ENCODE peak calls at places on chromosome 10, in six cellular contexts. K is A549, F is IMR-90, Q is K562, B is GM12878, X is HepG2. M is an unnamed sample.

GRCh38 chr10:62625484-62625883 is 179.0 kb upstream of the ADO start:
- DNase-seq in K (no peak), F (no peak), Q (no peak), B (no peak), X (no peak), M (no peak)

GRCh38 chr10:35492387-35493195 is 112.5 kb upstream of the GJD4 start:
- DNase-seq in K (no peak), F (no peak), Q (no peak), B (no peak), X (no peak), M (no peak)

GRCh38 chr10:114392112-114392835 is 12.0 kb downstream of the AFAP1L2 start:
- DNase-seq in K (no peak), F (no peak), Q (no peak), B (no peak), X (no peak), M (no peak)

GRCh38 chr10:109871476-109871875 is 51.8 kb downstream of the XPNPEP1 start:
- DNase-seq in K (no peak), F (no peak), Q (no peak), B (no peak), X (no peak), M (no peak)

GRCh38 chr10:89303161-89303560 is 1.3 kb downstream of the IFIT2 start:
- DNase-seq in K (no peak), F (no peak), Q (no peak), B (no peak), X (no peak), M (no peak)

GRCh38 chr10:1552415-1552814 is 184.9 kb downstream of the ADARB2 start:
- DNase-seq in K (no peak), F (no peak), Q (no peak), B (no peak), X (no peak), M (no peak)

GRCh38 chr10:9305018-9305655 is 1250.6 kb downstream of the GATA3 start:
- DNase-seq in K (no peak), F (peak), Q (no peak), B (no peak), X (peak), M (peak)

GRCh38 chr10:98101366-98101765 is 33.1 kb upstream of the R3HCC1L start:
- DNase-seq in K (no peak), F (no peak), Q (no peak), B (no peak), X (no peak), M (peak)

GRCh38 chr10:101744267-101744666 is 31.6 kb downstream of the FGF8 start:
- DNase-seq in K (no peak), F (no peak), Q (no peak), B (no peak), X (no peak), M (no peak)

GRCh38 chr10:8331387-8331786 is 276.9 kb downstream of the GATA3 start:
- DNase-seq in K (no peak), F (no peak), Q (no peak), B (no peak), X (no peak), M (no peak)

GRCh38 chr10:44993922-44994751 is 6.6 kb upstream of the ZNF22 start:
- DNase-seq in K (no peak), F (peak), Q (no peak), B (no peak), X (peak), M (no peak)

GRCh38 chr10:48214701-48215100 is 59.8 kb downstream of the FRMPD2 start:
- DNase-seq in K (no peak), F (no peak), Q (no peak), B (no peak), X (no peak), M (no peak)

GRCh38 chr10:15201589-15202300 is 33.3 kb upstream of the NMT2 start:
- DNase-seq in K (peak), F (peak), Q (no peak), B (no peak), X (no peak), M (no peak)

GRCh38 chr10:15265558-15265957 is 97.1 kb upstream of the NMT2 start:
- DNase-seq in K (no peak), F (no peak), Q (no peak), B (no peak), X (no peak), M (no peak)

GRCh38 chr10:14750900-14751575 is 23.7 kb downstream of the FAM107B start:
- DNase-seq in K (no peak), F (no peak), Q (no peak), B (no peak), X (no peak), M (no peak)

GRCh38 chr10:3773465-3774017 is 11.5 kb downstream of the KLF6 start:
- DNase-seq in K (no peak), F (peak), Q (no peak), B (no peak), X (no peak), M (no peak)
- TF ChIP-seq BHLHE40 in K (no peak), F (no peak), Q (no peak), B (no peak), X (no peak), M (no peak)

GRCh38 chr10:69897417-69897816 is 95.7 kb downstream of the COL13A1 start:
- DNase-seq in K (no peak), F (no peak), Q (no peak), B (no peak), X (no peak), M (no peak)

GRCh38 chr10:69893271-69893900 is 91.7 kb downstream of the COL13A1 start:
- DNase-seq in K (no peak), F (no peak), Q (no peak), B (no peak), X (no peak), M (no peak)

GRCh38 chr10:69898524-69898923 is 96.8 kb downstream of the COL13A1 start:
- DNase-seq in K (no peak), F (no peak), Q (no peak), B (no peak), X (no peak), M (no peak)

GRCh38 chr10:69896601-69897000 is 94.9 kb downstream of the COL13A1 start:
- DNase-seq in K (no peak), F (no peak), Q (no peak), B (no peak), X (no peak), M (no peak)

GRCh38 chr10:69895759-69896158 is 94.1 kb downstream of the COL13A1 start:
- DNase-seq in K (no peak), F (peak), Q (no peak), B (no peak), X (no peak), M (no peak)
- TF ChIP-seq BHLHE40 in K (no peak), F (peak), Q (no peak), B (no peak), X (no peak), M (no peak)

DNA sequence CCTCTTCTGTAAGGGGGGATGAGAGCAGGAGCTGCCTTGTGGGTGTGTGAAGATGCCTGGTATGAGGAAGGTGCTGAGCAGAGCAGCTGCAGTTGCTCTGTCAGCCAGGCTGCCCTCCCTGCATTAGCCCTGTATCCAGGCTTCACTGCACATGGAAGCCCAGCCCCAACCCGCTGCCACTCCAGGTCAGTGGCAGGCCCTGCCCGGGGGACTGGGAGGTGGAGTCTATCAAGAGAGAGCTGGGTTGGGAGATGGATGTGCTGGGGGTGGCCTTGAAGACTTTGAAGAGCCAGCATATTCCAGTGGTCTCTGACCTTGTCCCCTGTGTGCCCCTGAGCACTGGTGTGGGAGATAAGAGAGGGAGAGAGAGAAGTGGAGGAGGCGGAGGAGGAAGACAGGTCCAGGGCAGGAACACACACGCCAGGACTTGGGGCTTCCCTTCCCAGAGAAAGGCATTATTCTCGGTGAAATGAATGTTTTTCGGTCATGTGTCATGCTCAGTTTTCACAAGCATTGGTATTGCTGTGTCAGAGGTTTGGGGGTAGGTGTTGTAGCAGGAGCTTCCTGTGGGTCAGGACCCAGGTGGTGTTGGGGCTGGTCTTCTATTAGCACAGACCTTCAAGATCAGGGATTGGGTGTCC is 2.6 kb downstream of the PPIF start:
- DNase-seq in K (no peak), F (no peak), Q (no peak), B (no peak), X (no peak), M (no peak)
- TF ChIP-seq BHLHE40 in K (no peak), F (no peak), Q (no peak), B (no peak), X (no peak), M (no peak)

GRCh38 chr10:119608316-119609155 is 11.8 kb upstream of the TIAL1 start:
- DNase-seq in K (peak), F (peak), Q (no peak), B (no peak), X (peak), M (peak)
- TF ChIP-seq BHLHE40 in K (no peak), F (no peak), Q (no peak), B (no peak), X (no peak), M (no peak)

DNA sequence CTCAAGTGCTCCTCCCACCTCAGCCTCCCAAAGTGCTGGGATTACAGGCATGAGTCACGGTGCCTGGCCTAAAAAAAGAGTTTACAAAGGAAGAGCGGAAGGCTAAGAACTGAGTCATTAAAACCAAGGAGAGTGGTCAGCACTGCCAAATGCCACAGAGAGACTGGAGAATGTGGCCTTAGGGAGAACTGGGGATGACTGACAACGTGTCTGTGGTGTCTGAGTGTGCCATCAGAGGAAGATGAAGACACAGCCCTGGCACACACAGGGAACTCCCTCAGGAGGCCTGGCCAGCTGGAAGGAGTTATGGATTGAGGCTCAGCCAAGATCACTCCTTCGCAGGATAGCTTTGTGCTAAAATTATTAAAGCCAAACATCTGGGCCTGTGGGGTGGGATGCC is 3.9 kb upstream of the INA start:
- DNase-seq in K (peak), F (peak), Q (no peak), B (no peak), X (no peak), M (no peak)
- TF ChIP-seq BHLHE40 in K (no peak), F (no peak), Q (no peak), B (no peak), X (no peak), M (no peak)

DNA sequence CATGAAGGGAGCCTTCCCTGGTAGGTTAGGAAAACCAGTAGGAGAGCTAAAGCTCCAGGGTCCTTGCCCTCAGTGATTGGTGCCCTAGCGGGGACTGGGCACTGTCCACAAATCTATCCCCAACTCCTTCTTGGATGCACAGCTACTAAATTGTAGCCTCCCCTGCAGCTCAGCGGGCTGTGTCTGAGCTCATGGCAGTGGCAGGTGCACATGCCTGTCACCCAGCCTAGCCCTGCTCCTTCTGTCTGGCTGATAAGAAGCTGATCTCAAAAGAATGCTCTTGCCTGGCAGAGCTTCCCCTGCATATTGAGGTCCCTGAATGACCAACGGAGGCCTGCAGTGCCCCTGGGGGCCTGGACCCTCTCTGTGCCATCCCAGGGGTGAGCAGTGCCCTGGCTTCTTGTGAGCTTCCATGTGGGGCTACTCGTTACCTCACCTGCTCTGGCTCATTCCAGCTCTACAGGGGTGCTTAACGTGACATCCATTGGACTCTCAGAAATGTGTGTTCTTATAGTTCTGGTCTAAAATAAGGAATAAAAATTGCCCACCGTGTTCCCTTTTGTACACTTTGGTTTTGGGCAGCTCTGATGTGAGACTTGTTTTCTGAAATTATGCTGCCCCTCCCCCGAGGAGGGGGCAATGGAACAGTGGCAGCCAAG is 59.8 kb upstream of the ANTXRL start:
- DNase-seq in K (no peak), F (no peak), Q (no peak), B (no peak), X (no peak), M (no peak)
- TF ChIP-seq BHLHE40 in K (no peak), F (no peak), Q (no peak), B (no peak), X (no peak), M (no peak)

M was measured in HEK293T.